ENCODE peak calls at places on chromosomes 11 and 22, in eight cellular contexts. O is left lung; N is sciatic nerve; F is upper lobe of right lung; I is activated CD4-positive, alpha-beta T cell treated with anti-CD3 and anti-CD28 coated beads for 36 hours; X is activated T-cell treated with anti-CD3 and anti-CD28 coated beads, Interleukin-2, amount 50 U/mL, for 4 hours; T is T-cell; L is stimulated activated effector memory CD8-positive, alpha-beta T cell treated with anti-CD3 and anti-CD28 coated beads, Interleukin-12 subunit alpha, Interleukin-12 subunit beta, amount 100 ng/mL, for 72 hours. W is an unnamed sample.

GRCh38 chr11:85826096-85826855 is 15.3 kb upstream of the SYTL2 start:
- ATAC-seq in L (no peak), O (peak), F (peak), X (no peak), N (peak), T (no peak), I (no peak), W (no peak)

GRCh38 chr22:21657020-21657360 is 8.8 kb upstream of the PPIL2 start:
- ATAC-seq in T (no peak), I (no peak), L (no peak), N (no peak), O (no peak), F (no peak), X (no peak), W (no peak)

GRCh38 chr11:56624661-56625110 is 10.0 kb upstream of the OR5M1 start:
- ATAC-seq in O (peak), I (peak), N (no peak), X (peak), F (peak), T (no peak), L (peak), W (peak)

GRCh38 chr11:71373791-71374454 is 74.3 kb downstream of the DHCR7 start:
- ATAC-seq in I (no peak), F (no peak), T (no peak), N (no peak), O (no peak), L (no peak), X (no peak), W (no peak)

GRCh38 chr22:39907605-39908097 is 6.8 kb downstream of the GRAP2 start:
- ATAC-seq in N (no peak), F (no peak), L (peak), O (no peak), X (peak), T (peak), I (peak), W (no peak)

GRCh38 chr22:20216863-20217499 is 51.1 kb downstream of the RTN4R start:
- ATAC-seq in X (no peak), N (no peak), T (no peak), F (peak), O (peak), I (no peak), L (no peak), W (no peak)

GRCh38 chr11:109926941-109927340 is 166.3 kb upstream of the ZC3H12C start:
- ATAC-seq in X (no peak), T (no peak), L (no peak), F (no peak), I (no peak), O (no peak), N (no peak), W (no peak)

GRCh38 chr22:23836692-23837495 is 1.9 kb downstream of the DERL3 start:
- ATAC-seq in F (no peak), X (no peak), L (no peak), N (no peak), O (no peak), T (no peak), I (no peak), W (no peak)

GRCh38 chr11:60718524-60719316 is 5.8 kb upstream of the MS4A18 start:
- ATAC-seq in T (no peak), O (no peak), L (peak), I (peak), X (no peak), F (no peak), N (no peak), W (no peak)

GRCh38 chr11:130510407-130511006 is 62.1 kb downstream of the ADAMTS15 start:
- ATAC-seq in O (peak), F (peak), X (no peak), L (no peak), I (no peak), N (peak), T (no peak), W (no peak)

GRCh38 chr22:25833091-25833490 is 91.1 kb downstream of the MYO18B start:
- ATAC-seq in L (no peak), N (no peak), T (no peak), F (no peak), O (no peak), X (no peak), I (no peak), W (no peak)

GRCh38 chr22:30601464-30601863 is 5.5 kb upstream of the TCN2 start:
- ATAC-seq in I (no peak), T (no peak), N (no peak), X (no peak), F (no peak), L (no peak), O (no peak), W (no peak)

GRCh38 chr11:10287766-10288165 is 6.3 kb downstream of the SBF2 start:
- ATAC-seq in N (no peak), I (no peak), O (no peak), L (peak), X (no peak), F (no peak), T (no peak), W (no peak)

GRCh38 chr11:119791701-119792151 is 62.7 kb upstream of the NECTIN1 start:
- ATAC-seq in X (no peak), I (no peak), L (no peak), N (peak), F (no peak), O (peak), T (no peak), W (no peak)

GRCh38 chr11:104772806-104773241 is 125.4 kb downstream of the CASP12 start:
- ATAC-seq in L (peak), X (peak), T (peak), N (peak), O (peak), I (peak), F (peak), W (peak)

GRCh38 chr11:128476729-128477128 is 110.6 kb downstream of the ETS1 start:
- ATAC-seq in O (peak), T (peak), X (peak), L (peak), N (no peak), I (peak), F (peak), W (no peak)

GRCh38 chr11:44842219-44842618 is 108.5 kb downstream of the TP53I11 start:
- ATAC-seq in N (no peak), T (no peak), I (no peak), F (no peak), L (no peak), O (no peak), X (no peak), W (no peak)

GRCh38 chr11:112784323-112785073 is 176.7 kb upstream of the NCAM1 start:
- ATAC-seq in L (no peak), T (no peak), X (no peak), O (peak), N (peak), F (peak), I (no peak), W (no peak)

GRCh38 chr11:62431171-62431895 is 12.5 kb downstream of the SCGB1A1 start:
- ATAC-seq in F (no peak), O (no peak), I (no peak), N (no peak), T (no peak), L (no peak), X (no peak), W (no peak)

GRCh38 chr11:123203934-123204333 is 8.9 kb upstream of the CLMP start:
- ATAC-seq in N (peak), X (no peak), L (no peak), F (no peak), O (no peak), I (no peak), T (no peak), W (no peak)

GRCh38 chr11:10625982-10626311 is 57.5 kb upstream of the LYVE1 start:
- ATAC-seq in O (no peak), L (no peak), X (no peak), N (no peak), F (no peak), T (no peak), I (no peak), W (no peak)

W was measured in esophagus mucosa.